ENCODE peak calls at places on chromosome 1, in four cellular contexts. A, J, U and N are unnamed samples. For H3K4me1, the result is how much of the 10 kb centered on the place peaks cover.

GRCh38 chr1:2233997-2234761 is 6.1 kb downstream of the SKI start:
- DNase-seq in A (peak), J (peak), U (peak), N (peak)

GRCh38 chr1:59757185-59757747 is 57.5 kb upstream of the HOOK1 start:
- DNase-seq in A (no peak), J (no peak), U (no peak), N (no peak)

GRCh38 chr1:45172015-45172414 is 34.4 kb downstream of the ZSWIM5 start:
- DNase-seq in A (peak), J (no peak), U (no peak), N (no peak)

GRCh38 chr1:186722711-186723309 is 42.6 kb upstream of the PTGS2 start:
- DNase-seq in A (peak), J (no peak), U (no peak), N (no peak)

GRCh38 chr1:197268012-197268411 is at the start of gene CRB1:
- DNase-seq in A (no peak), J (no peak), U (no peak), N (no peak)

GRCh38 chr1:207261971-207262370 is 59.5 kb upstream of the CD55 start:
- DNase-seq in A (no peak), J (no peak), U (no peak), N (no peak)

GRCh38 chr1:177600371-177600770 is 369.5 kb downstream of the SEC16B start:
- DNase-seq in A (no peak), J (no peak), U (no peak), N (no peak)

GRCh38 chr1:172653015-172653709 is 5.7 kb upstream of the FASLG start:
- DNase-seq in A (no peak), J (no peak), U (no peak), N (no peak)

GRCh38 chr1:207234690-207235089 is 86.8 kb upstream of the CD55 start:
- DNase-seq in A (no peak), J (no peak), U (no peak), N (no peak)

GRCh38 chr1:224626042-224626441 is 9.9 kb downstream of the CNIH3 start:
- DNase-seq in A (no peak), J (no peak), U (no peak), N (no peak)

GRCh38 chr1:208461680-208462079 is 217.5 kb upstream of the PLXNA2 start:
- DNase-seq in A (no peak), J (no peak), U (no peak), N (no peak)

GRCh38 chr1:156376146-156376545 is 7.1 kb downstream of the RHBG start:
- DNase-seq in A (no peak), J (no peak), U (no peak), N (no peak)

GRCh38 chr1:50417487-50417886 is 5.8 kb downstream of the DMRTA2 start:
- DNase-seq in A (no peak), J (no peak), U (no peak), N (no peak)

GRCh38 chr1:2300851-2301606 is 72.9 kb downstream of the SKI start:
- DNase-seq in A (peak), J (peak), U (peak), N (peak)

GRCh38 chr1:180170569-180170968 is 15.9 kb downstream of the QSOX1 start:
- DNase-seq in A (peak), J (no peak), U (no peak), N (no peak)

GRCh38 chr1:9798236-9799130 is 25.3 kb downstream of the CLSTN1 start:
- DNase-seq in A (no peak), J (no peak), U (no peak), N (no peak)

GRCh38 chr1:118485757-118486156 is 300.7 kb upstream of the SPAG17 start:
- DNase-seq in A (no peak), J (no peak), U (no peak), N (no peak)

DNA sequence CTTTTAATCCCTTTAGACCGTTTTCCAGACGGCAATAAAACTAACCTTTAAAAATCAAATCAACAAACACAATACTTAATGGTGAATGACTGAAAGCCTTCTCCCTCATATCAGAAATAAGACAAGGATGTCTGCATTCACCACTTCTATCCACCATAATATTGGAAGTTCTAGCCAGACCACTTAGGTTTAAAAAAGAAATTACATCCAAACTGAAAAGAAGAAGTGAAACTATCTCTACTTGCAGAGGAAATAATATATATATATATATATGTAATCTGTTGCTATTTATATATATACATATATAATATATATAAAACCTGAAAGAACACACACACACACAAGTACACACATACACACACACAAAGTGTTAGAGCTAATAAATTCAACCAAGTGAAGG is 100.4 kb downstream of the BRINP3 start:
- DNase-seq in A (no peak), J (no peak), U (no peak), N (no peak)
- H3K4me1 ChIP-seq in A (under half), J (under half), U (under half), N (under half)

GRCh38 chr1:153745417-153745816 is 17.6 kb downstream of the INTS3 start:
- DNase-seq in A (no peak), J (no peak), U (no peak), N (no peak)

GRCh38 chr1:153742411-153743142 is 14.7 kb downstream of the INTS3 start:
- DNase-seq in A (no peak), J (peak), U (no peak), N (no peak)

GRCh38 chr1:153749408-153750005 is 21.7 kb downstream of the INTS3 start:
- DNase-seq in A (peak), J (peak), U (peak), N (peak)

GRCh38 chr1:153748903-153749302 is 21.1 kb downstream of the INTS3 start:
- DNase-seq in A (no peak), J (no peak), U (no peak), N (no peak)

GRCh38 chr1:153746174-153746573 is 18.3 kb downstream of the INTS3 start:
- DNase-seq in A (no peak), J (peak), U (no peak), N (no peak)
- H3K27ac ChIP-seq in A (no peak), J (no peak), U (no peak), N (no peak)

GRCh38 chr1:73901656-73902276 is 296.2 kb downstream of the LRRIQ3 start:
- DNase-seq in A (no peak), J (no peak), U (no peak), N (no peak)
- H3K4me3 ChIP-seq in A (no peak), J (no peak), U (no peak), N (no peak)

DNA sequence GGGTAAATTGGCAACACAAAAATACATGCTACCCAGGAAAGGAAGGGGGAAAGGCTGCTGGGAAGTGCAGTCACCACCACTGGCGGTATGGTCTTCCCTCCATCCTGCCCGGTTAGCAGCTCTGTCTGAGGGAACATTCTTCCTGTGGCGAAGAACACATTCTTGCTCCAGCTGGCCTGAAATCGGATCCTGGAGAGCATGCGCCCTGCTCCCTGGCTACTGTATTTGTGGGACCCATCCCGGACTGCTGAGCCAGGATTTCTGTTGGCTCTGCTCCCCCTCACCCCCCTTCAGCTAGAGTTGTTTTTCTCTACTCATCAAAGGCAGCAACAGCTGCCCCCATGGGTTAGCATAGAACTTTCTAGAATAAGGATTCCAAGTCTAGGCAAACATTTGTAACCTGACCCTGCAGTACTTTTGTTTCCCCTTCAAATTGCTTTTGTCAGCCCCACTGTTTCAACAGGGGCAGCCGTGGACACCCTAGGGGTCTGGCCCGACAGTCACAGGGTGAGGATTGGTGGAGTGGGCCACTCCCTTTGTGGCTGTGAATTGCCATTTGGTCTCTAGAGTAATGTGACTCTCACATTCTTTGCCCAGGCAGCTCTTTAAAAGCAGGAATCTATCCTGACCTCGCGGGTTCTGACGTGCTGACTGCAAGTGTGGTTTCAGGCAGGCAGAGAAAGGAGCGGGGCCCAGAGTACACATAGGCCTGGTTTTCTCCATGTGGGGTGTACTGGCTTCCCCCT is 157.7 kb downstream of the TOMM20 start:
- DNase-seq in A (no peak), J (no peak), U (peak), N (no peak)
- H3K4me1 ChIP-seq in A (under half), J (under half), U (under half), N (under half)